ENCODE peak calls at places on chromosomes 6 and 20, in five cellular contexts. One of them, this sample, is unnamed.
A peak's percentile ranks its signal among the peaks of the same experiment; 100 is the strongest.

GRCh38 chr6:137601471-137601870 is 107.3 kb upstream of the OLIG3 start:
- DNase-seq in mesenchymal stem cell: no peak
- DNase-seq in H9: no peak
- DNase-seq in neuronal stem cell: no peak
- DNase-seq in IMR-90: no peak
- DNase-seq in this sample: no peak

GRCh38 chr6:125718109-125718508 is 31.3 kb upstream of the HEY2 start:
- DNase-seq in neuronal stem cell: no peak
- DNase-seq in H9: no peak
- DNase-seq in IMR-90: no peak
- DNase-seq in mesenchymal stem cell: no peak
- DNase-seq in this sample: no peak

GRCh38 chr6:145380186-145380585 is 355.1 kb downstream of the EPM2A start:
- DNase-seq in neuronal stem cell: no peak
- DNase-seq in IMR-90: no peak
- DNase-seq in mesenchymal stem cell: no peak
- DNase-seq in H9: no peak
- DNase-seq in this sample: no peak

GRCh38 chr20:3890410-3890751 is 1.2 kb downstream of the PANK2 start:
- DNase-seq in mesenchymal stem cell: peak; percentile 52
- DNase-seq in neuronal stem cell: no peak
- DNase-seq in IMR-90: peak; percentile 56
- DNase-seq in H9: no peak
- DNase-seq in this sample: peak; percentile 36

GRCh38 chr20:10282930-10283556 is 64.4 kb downstream of the SNAP25 start:
- DNase-seq in mesenchymal stem cell: peak; percentile 39
- DNase-seq in H9: no peak
- DNase-seq in neuronal stem cell: no peak
- DNase-seq in IMR-90: peak; percentile 59
- DNase-seq in this sample: peak; percentile 89

GRCh38 chr6:36516559-36516958 is 30.7 kb downstream of the STK38 start:
- DNase-seq in neuronal stem cell: no peak
- DNase-seq in mesenchymal stem cell: no peak
- DNase-seq in H9: no peak
- DNase-seq in IMR-90: no peak
- DNase-seq in this sample: no peak

GRCh38 chr6:111657146-111657545 is 51.5 kb upstream of the TRAF3IP2 start:
- DNase-seq in IMR-90: peak; percentile 74
- DNase-seq in H9: no peak
- DNase-seq in neuronal stem cell: no peak
- DNase-seq in mesenchymal stem cell: peak; percentile 80
- DNase-seq in this sample: no peak

GRCh38 chr6:2480267-2480966 is 235.0 kb upstream of the GMDS start:
- DNase-seq in IMR-90: no peak
- DNase-seq in H9: no peak
- DNase-seq in neuronal stem cell: no peak
- DNase-seq in mesenchymal stem cell: no peak
- DNase-seq in this sample: no peak

GRCh38 chr20:15220778-15221565 is 883.6 kb upstream of the FLRT3 start:
- DNase-seq in neuronal stem cell: no peak
- DNase-seq in IMR-90: no peak
- DNase-seq in H9: no peak
- DNase-seq in mesenchymal stem cell: peak; percentile 14
- DNase-seq in this sample: no peak

GRCh38 chr20:3398681-3399252 is 8.7 kb downstream of the DNAAF9 start:
- DNase-seq in H9: no peak
- DNase-seq in mesenchymal stem cell: peak; percentile 53
- DNase-seq in IMR-90: peak; percentile 86
- DNase-seq in neuronal stem cell: no peak
- DNase-seq in this sample: no peak

GRCh38 chr20:17968366-17969275 is at the start of the genes MGME1 and SNX5:
- DNase-seq in IMR-90: peak; percentile 99
- DNase-seq in H9: peak; percentile 99
- DNase-seq in mesenchymal stem cell: peak; percentile 100
- DNase-seq in neuronal stem cell: peak; percentile 100
- DNase-seq in this sample: peak; percentile 99
- H4K91ac ChIP-seq in IMR-90: peak within 1 kb of the TSS; percentile 99
- H4K91ac ChIP-seq in H9: peak within 1 kb of the TSS; percentile 95
- H4K91ac ChIP-seq in mesenchymal stem cell: peak within 1 kb of the TSS; percentile 100
- H4K91ac ChIP-seq in neuronal stem cell: peak within 1 kb of the TSS; percentile 97
- H4K91ac ChIP-seq in this sample: peak within 1 kb of the TSS; percentile 99

GRCh38 chr20:40925829-40926228 is 102.8 kb upstream of the TOP1 start:
- DNase-seq in neuronal stem cell: no peak
- DNase-seq in H9: no peak
- DNase-seq in IMR-90: no peak
- DNase-seq in mesenchymal stem cell: no peak
- DNase-seq in this sample: no peak

GRCh38 chr20:40922865-40923264 is 105.8 kb upstream of the TOP1 start:
- DNase-seq in IMR-90: no peak
- DNase-seq in H9: no peak
- DNase-seq in mesenchymal stem cell: no peak
- DNase-seq in neuronal stem cell: no peak
- DNase-seq in this sample: no peak

GRCh38 chr20:40920291-40920690 is 108.3 kb upstream of the TOP1 start:
- DNase-seq in IMR-90: no peak
- DNase-seq in mesenchymal stem cell: no peak
- DNase-seq in neuronal stem cell: no peak
- DNase-seq in H9: no peak
- DNase-seq in this sample: no peak
- H3K9ac ChIP-seq in IMR-90: no peak overlapping the region
- H3K9ac ChIP-seq in mesenchymal stem cell: no peak overlapping the region
- H3K9ac ChIP-seq in neuronal stem cell: no peak overlapping the region
- H3K9ac ChIP-seq in H9: no peak overlapping the region
- H3K9ac ChIP-seq in this sample: no peak overlapping the region

GRCh38 chr20:63472159-63472811 is at the start of gene KCNQ2:
- DNase-seq in neuronal stem cell: no peak
- DNase-seq in mesenchymal stem cell: no peak
- DNase-seq in IMR-90: no peak
- DNase-seq in H9: peak; percentile 67
- DNase-seq in this sample: no peak
- H3K27ac ChIP-seq in neuronal stem cell: no peak within 1 kb of the TSS
- H3K27ac ChIP-seq in mesenchymal stem cell: no peak within 1 kb of the TSS
- H3K27ac ChIP-seq in IMR-90: no peak within 1 kb of the TSS
- H3K27ac ChIP-seq in H9: no peak within 1 kb of the TSS
- H3K27ac ChIP-seq in this sample: no peak within 1 kb of the TSS

GRCh38 chr20:61686081-61686936 is 379.4 kb downstream of the TAF4 start:
- DNase-seq in mesenchymal stem cell: no peak
- DNase-seq in H9: no peak
- DNase-seq in IMR-90: no peak
- DNase-seq in neuronal stem cell: no peak
- DNase-seq in this sample: no peak
- H4K91ac ChIP-seq in mesenchymal stem cell: no peak overlapping the region
- H4K91ac ChIP-seq in H9: no peak overlapping the region
- H4K91ac ChIP-seq in IMR-90: no peak overlapping the region
- H4K91ac ChIP-seq in neuronal stem cell: no peak overlapping the region
- H4K91ac ChIP-seq in this sample: no peak overlapping the region

GRCh38 chr6:47308223-47308567 is 1.5 kb downstream of the TNFRSF21 start:
- DNase-seq in H9: no peak
- DNase-seq in neuronal stem cell: no peak
- DNase-seq in mesenchymal stem cell: no peak
- DNase-seq in IMR-90: no peak
- DNase-seq in this sample: no peak
- H3K9ac ChIP-seq in H9: peak overlapping the region; percentile 73
- H3K9ac ChIP-seq in neuronal stem cell: no peak overlapping the region
- H3K9ac ChIP-seq in mesenchymal stem cell: peak overlapping the region; percentile 87
- H3K9ac ChIP-seq in IMR-90: peak overlapping the region; percentile 43
- H3K9ac ChIP-seq in this sample: peak overlapping the region; percentile 99

DNA sequence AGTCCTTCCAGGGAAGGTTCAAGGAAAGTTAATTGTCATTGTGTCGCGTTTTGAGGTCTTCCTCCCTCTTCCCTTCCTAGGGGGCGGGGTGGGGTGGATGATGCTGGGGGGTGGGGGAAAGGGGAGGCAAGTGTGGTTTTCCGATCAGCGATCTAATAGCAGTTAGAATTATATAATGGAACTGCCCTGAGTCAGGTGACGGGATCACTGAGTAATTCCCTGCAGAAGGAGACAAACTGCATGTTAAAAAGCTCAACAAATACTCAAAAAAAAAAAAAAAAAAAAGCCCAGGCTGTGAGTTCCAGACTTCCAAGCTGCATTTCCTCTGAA is 240.4 kb downstream of the PHACTR1 start:
- DNase-seq in IMR-90: no peak
- DNase-seq in mesenchymal stem cell: no peak
- DNase-seq in H9: no peak
- DNase-seq in neuronal stem cell: no peak
- DNase-seq in this sample: no peak
- H3K27ac ChIP-seq in IMR-90: no peak overlapping the region
- H3K27ac ChIP-seq in mesenchymal stem cell: peak overlapping the region; percentile 80
- H3K27ac ChIP-seq in H9: no peak overlapping the region
- H3K27ac ChIP-seq in neuronal stem cell: no peak overlapping the region
- H3K27ac ChIP-seq in this sample: no peak overlapping the region

GRCh38 chr6:21539621-21540100 is 53.9 kb upstream of the SOX4 start:
- DNase-seq in neuronal stem cell: no peak
- DNase-seq in H9: no peak
- DNase-seq in IMR-90: no peak
- DNase-seq in mesenchymal stem cell: no peak
- DNase-seq in this sample: no peak

GRCh38 chr6:21533678-21534077 is 59.9 kb upstream of the SOX4 start:
- DNase-seq in mesenchymal stem cell: no peak
- DNase-seq in neuronal stem cell: no peak
- DNase-seq in IMR-90: peak; percentile 11
- DNase-seq in H9: no peak
- DNase-seq in this sample: no peak

GRCh38 chr6:21538186-21538798 is 55.3 kb upstream of the SOX4 start:
- DNase-seq in neuronal stem cell: no peak
- DNase-seq in IMR-90: peak; percentile 40
- DNase-seq in mesenchymal stem cell: peak; percentile 8
- DNase-seq in H9: no peak
- DNase-seq in this sample: peak; percentile 23

GRCh38 chr6:21537660-21538059 is 55.9 kb upstream of the SOX4 start:
- DNase-seq in mesenchymal stem cell: no peak
- DNase-seq in neuronal stem cell: no peak
- DNase-seq in H9: no peak
- DNase-seq in IMR-90: no peak
- DNase-seq in this sample: no peak

DNA sequence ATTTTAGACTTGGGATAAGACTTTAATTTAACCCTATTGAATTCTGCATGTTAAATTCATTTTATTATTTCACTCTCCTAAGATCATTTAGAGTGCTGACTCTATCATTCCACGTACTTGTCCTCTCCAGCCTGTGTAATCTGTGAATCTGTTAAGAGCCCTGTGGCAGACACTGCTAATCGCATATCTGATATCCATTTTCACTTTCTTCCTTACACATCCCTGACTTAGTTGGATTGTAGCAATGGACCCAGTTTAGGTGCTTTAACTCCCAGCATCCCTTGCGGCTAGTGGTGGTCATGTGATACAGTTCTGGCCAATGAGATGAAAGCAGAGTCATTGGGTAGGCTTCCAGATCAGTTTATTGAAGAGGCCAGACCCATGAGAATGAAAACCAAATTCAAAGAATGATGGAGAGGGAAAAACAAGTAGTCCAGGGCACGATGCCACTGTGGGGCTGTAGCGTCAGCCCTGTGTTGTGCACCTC is 57.2 kb upstream of the SOX4 start:
- DNase-seq in H9: no peak
- DNase-seq in IMR-90: no peak
- DNase-seq in neuronal stem cell: no peak
- DNase-seq in mesenchymal stem cell: no peak
- DNase-seq in this sample: no peak
- H4K91ac ChIP-seq in H9: no peak overlapping the region
- H4K91ac ChIP-seq in IMR-90: no peak overlapping the region
- H4K91ac ChIP-seq in neuronal stem cell: no peak overlapping the region
- H4K91ac ChIP-seq in mesenchymal stem cell: no peak overlapping the region
- H4K91ac ChIP-seq in this sample: no peak overlapping the region

DNA sequence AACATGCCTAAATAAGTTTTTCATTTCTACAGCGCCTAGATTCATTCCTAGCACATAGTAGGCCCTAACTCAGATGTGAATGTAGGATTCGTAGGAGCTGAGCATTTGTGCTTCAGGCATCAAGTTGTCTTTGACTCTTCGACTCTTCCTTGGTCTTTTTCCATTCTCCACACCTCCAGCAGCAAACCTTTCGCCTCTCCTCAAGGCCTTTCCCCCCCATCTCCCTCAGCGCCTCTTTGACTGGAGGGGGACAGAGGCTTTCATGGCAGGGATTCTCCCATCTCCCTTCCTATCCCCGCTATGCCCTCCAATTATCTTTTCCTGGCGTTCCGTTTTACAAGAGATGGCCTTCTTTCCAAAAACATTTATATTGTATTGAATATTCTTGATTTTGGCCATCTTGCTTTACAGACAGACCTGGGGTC is 717 bp downstream of the CASP8AP2 start:
- DNase-seq in neuronal stem cell: no peak
- DNase-seq in mesenchymal stem cell: no peak
- DNase-seq in IMR-90: no peak
- DNase-seq in H9: no peak
- DNase-seq in this sample: no peak
- H3K9ac ChIP-seq in neuronal stem cell: peak overlapping the region; percentile 86
- H3K9ac ChIP-seq in mesenchymal stem cell: peak overlapping the region; percentile 89
- H3K9ac ChIP-seq in IMR-90: peak overlapping the region; percentile 75
- H3K9ac ChIP-seq in H9: peak overlapping the region; percentile 95
- H3K9ac ChIP-seq in this sample: peak overlapping the region; percentile 93

GRCh38 chr20:46035713-46036112 is 6.7 kb downstream of the SLC12A5 start:
- DNase-seq in mesenchymal stem cell: no peak
- DNase-seq in IMR-90: no peak
- DNase-seq in neuronal stem cell: no peak
- DNase-seq in H9: no peak
- DNase-seq in this sample: no peak

GRCh38 chr20:46035253-46035652 is 6.2 kb downstream of the SLC12A5 start:
- DNase-seq in neuronal stem cell: no peak
- DNase-seq in IMR-90: no peak
- DNase-seq in mesenchymal stem cell: no peak
- DNase-seq in H9: no peak
- DNase-seq in this sample: no peak

GRCh38 chr20:46036370-46036769 is 7.4 kb downstream of the SLC12A5 start:
- DNase-seq in mesenchymal stem cell: no peak
- DNase-seq in neuronal stem cell: no peak
- DNase-seq in H9: no peak
- DNase-seq in IMR-90: no peak
- DNase-seq in this sample: no peak

GRCh38 chr20:46034039-46034438 is 5.0 kb downstream of the SLC12A5 start:
- DNase-seq in H9: no peak
- DNase-seq in mesenchymal stem cell: no peak
- DNase-seq in IMR-90: no peak
- DNase-seq in neuronal stem cell: no peak
- DNase-seq in this sample: no peak

GRCh38 chr20:46037036-46037435 is 8.0 kb downstream of the SLC12A5 start:
- DNase-seq in IMR-90: no peak
- DNase-seq in mesenchymal stem cell: no peak
- DNase-seq in neuronal stem cell: no peak
- DNase-seq in H9: no peak
- DNase-seq in this sample: no peak
- H3K27ac ChIP-seq in IMR-90: no peak overlapping the region
- H3K27ac ChIP-seq in mesenchymal stem cell: no peak overlapping the region
- H3K27ac ChIP-seq in neuronal stem cell: no peak overlapping the region
- H3K27ac ChIP-seq in H9: no peak overlapping the region
- H3K27ac ChIP-seq in this sample: no peak overlapping the region

GRCh38 chr6:106413722-106414121 is 53.2 kb downstream of the CRYBG1 start:
- DNase-seq in H9: no peak
- DNase-seq in mesenchymal stem cell: no peak
- DNase-seq in IMR-90: no peak
- DNase-seq in neuronal stem cell: no peak
- DNase-seq in this sample: no peak
- H4K91ac ChIP-seq in H9: no peak overlapping the region
- H4K91ac ChIP-seq in mesenchymal stem cell: no peak overlapping the region
- H4K91ac ChIP-seq in IMR-90: no peak overlapping the region
- H4K91ac ChIP-seq in neuronal stem cell: no peak overlapping the region
- H4K91ac ChIP-seq in this sample: no peak overlapping the region